ENCODE peak calls at places on chromosomes 16 and 17, in four cellular contexts. G is right cardiac atrium, F is cardiac muscle cell, T is GM23338. P is an unnamed sample.

GRCh38 chr16:85461814-85462404 is 151.2 kb upstream of the GSE1 start:
- DNase-seq in G (no peak), F (peak; percentile 61), T (peak; percentile 80), P (peak; percentile 93)

GRCh38 chr16:17544785-17545184 is 74.0 kb upstream of the XYLT1 start:
- DNase-seq in G (no peak), F (no peak), T (peak; percentile 81), P (peak; percentile 83)

GRCh38 chr16:84056933-84057332 is 14.3 kb upstream of the SLC38A8 start:
- DNase-seq in G (no peak), F (no peak), T (no peak), P (no peak)

GRCh38 chr17:14921936-14922335 is 343.2 kb downstream of the PMP22 start:
- DNase-seq in G (no peak), F (no peak), T (no peak), P (no peak)

GRCh38 chr17:32529604-32530003 is 42.8 kb downstream of the CDK5R1 start:
- DNase-seq in G (no peak), F (peak; percentile 34), T (no peak), P (no peak)

GRCh38 chr17:18916816-18917496 is 35.0 kb upstream of the SLC5A10 start:
- DNase-seq in G (no peak), F (no peak), T (no peak), P (no peak)

GRCh38 chr16:88733630-88734360 is 27.5 kb downstream of the CTU2 start:
- DNase-seq in G (no peak), F (no peak), T (no peak), P (no peak)

GRCh38 chr17:81900181-81900820 is 1.7 kb upstream of the NPB start:
- DNase-seq in G (no peak), F (no peak), T (no peak), P (no peak)

GRCh38 chr16:86046026-86046713 is 147.2 kb downstream of the IRF8 start:
- DNase-seq in G (no peak), F (no peak), T (no peak), P (peak; percentile 48)

DNA sequence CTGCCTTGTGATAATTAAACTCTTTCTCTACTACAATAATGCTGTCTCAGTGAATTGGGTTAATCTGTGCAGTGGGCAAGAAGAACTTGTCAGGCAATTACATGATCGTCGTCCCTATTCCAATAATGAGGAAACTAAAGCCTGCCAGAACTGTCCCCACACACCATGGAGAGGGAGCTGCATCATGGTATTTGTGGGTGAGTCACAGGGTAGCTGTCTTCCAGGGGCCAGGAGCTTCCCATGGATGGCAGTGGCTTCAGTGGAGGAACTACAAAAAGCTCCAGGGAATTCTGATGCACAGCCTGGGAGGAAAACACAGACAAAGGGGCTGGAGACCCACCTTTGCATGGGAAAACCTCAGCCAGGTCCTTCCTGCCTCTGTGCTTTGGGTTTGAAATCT is 83.3 kb upstream of the C16orf82 start:
- DNase-seq in G (no peak), F (no peak), T (no peak), P (no peak)
- H3K4me3 ChIP-seq in G (no peak overlapping the region), F (no peak overlapping the region), T (no peak overlapping the region), P (no peak overlapping the region)

DNA sequence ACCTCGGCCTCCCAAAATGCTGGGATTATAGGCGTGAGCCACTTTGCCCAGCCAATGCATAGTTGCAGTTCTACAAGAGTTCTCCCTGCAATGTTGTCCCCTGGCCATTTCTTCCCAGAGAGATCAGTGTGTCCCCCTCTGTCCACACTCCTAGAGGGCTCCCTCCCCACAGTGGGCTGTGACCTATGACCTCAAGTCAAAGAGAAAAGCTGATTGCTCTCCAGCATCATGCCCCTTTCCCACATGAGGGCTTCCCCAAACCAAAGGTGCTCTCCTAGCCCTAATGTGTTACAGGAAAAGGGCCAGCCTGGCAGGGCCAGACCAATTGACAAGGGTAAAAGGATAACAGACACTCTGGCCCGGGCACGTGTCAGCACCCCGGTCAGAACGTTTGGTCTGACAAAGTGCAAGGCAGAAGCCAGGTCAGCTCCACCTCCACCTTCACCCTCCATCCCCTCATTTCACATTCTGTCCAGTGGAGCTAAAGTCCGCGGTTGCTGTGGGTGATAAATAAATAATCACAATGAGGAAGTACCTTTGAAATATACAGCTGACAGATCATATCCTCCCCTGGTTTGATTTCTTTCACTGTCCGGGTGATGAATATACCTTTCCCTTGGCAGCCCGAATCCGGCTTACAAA is 17.8 kb downstream of the TTLL6 start:
- DNase-seq in G (no peak), F (no peak), T (no peak), P (no peak)
- H3K4me1 ChIP-seq in G (no peaks in the 10 kb centered on the region), F (no peaks in the 10 kb centered on the region), T (no peaks in the 10 kb centered on the region), P (no peaks in the 10 kb centered on the region)

GRCh38 chr17:42111901-42112551 is 488 bp downstream of the DHX58 start:
- DNase-seq in G (peak; percentile 54), F (peak; percentile 40), T (no peak), P (peak; percentile 72)
- H3K4me3 ChIP-seq in G (peak overlapping the region; percentile 49), F (no peak overlapping the region), T (no peak overlapping the region), P (no peak overlapping the region)

DNA sequence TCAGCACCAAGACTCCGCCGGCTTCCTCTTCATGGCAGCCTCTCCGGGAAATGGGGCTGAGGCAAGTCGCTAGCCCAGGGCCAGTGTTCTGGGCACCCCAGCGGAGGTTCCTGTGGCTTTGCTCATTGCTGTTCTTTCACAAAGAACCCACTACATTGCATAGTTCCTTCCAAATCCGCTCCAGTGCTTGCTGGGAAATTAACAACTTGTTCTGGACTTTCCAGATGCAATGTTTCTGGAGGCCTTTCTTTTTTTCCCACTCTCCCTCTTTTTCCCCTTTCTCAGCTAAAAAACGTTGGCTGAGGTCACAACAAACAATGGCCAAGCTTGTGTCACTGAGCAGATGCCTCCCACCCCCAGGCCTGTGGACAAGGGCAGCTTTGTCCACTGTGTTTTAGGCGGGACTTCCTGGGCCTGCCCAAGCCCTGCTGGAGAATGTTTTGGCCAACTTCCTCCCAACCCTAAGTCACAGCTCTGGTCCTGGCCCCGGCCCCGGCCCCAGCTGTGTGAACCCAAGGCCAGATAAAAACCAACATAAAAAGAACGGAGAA is 131.5 kb upstream of the RCVRN start:
- DNase-seq in G (peak; percentile 91), F (peak; percentile 72), T (no peak), P (no peak)
- H3K4me1 ChIP-seq in G (peaks cover 4% of the 10 kb centered on the region), F (no peaks in the 10 kb centered on the region), T (peaks cover 5% of the 10 kb centered on the region), P (no peaks in the 10 kb centered on the region)

GRCh38 chr17:38657824-38658740 is 16.7 kb downstream of the EPOP start:
- DNase-seq in G (no peak), F (no peak), T (no peak), P (peak; percentile 43)
- H3K4me3 ChIP-seq in G (no peak overlapping the region), F (no peak overlapping the region), T (no peak overlapping the region), P (no peak overlapping the region)

GRCh38 chr16:55872130-55872529 is 3.0 kb downstream of the CES5A start:
- DNase-seq in G (no peak), F (no peak), T (no peak), P (no peak)
- H3K4me1 ChIP-seq in G (no peaks in the 10 kb centered on the region), F (no peaks in the 10 kb centered on the region), T (no peaks in the 10 kb centered on the region), P (no peaks in the 10 kb centered on the region)

DNA sequence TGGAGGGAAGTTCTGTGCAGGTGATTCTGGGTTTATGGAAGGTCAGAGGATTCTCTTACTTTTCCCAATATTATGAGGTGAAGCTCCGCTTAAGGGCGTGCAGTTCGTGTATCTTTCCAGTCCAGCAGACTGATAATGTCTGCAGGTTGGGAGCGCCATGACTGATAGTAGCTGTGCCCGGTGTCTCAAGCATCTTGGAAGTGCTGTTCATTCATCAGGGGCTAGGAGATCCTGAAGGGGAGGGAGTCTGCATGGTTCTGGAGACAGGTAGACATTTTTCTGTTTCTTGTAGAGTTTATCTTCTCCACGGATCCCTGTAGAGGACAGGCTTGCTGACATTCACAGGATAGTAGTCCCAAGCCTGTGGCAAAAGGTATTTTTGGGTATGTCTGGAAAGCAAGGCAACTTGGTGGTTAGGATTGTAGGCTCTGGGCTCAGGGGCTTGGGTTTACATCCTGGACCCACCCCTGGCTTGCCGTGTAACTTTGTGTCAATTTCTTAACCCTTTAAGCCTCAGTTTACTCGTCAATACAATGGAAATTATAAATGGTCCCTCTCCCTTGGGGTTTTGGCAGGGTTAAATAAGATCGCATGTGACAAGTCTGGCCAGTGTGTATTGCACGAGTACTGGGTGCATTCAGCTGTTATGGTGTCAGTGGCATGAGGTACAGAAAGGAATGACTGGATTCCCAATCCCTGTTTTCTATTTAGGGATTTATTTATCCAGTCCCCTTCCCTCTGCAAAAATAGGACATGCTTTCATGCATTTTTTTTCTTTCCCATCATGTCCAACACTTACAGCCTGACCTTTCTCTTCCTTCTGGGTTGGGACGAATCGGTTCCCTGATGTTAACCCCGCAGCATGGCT is 8.2 kb downstream of the HLF start:
- DNase-seq in G (no peak), F (no peak), T (no peak), P (no peak)
- H3K4me3 ChIP-seq in G (no peak overlapping the region), F (no peak overlapping the region), T (no peak overlapping the region), P (no peak overlapping the region)

GRCh38 chr17:77379065-77379428 is 238.3 kb downstream of the SEC14L1 start:
- DNase-seq in G (no peak), F (no peak), T (no peak), P (no peak)
- H3K4me1 ChIP-seq in G (peaks cover 46% of the 10 kb centered on the region), F (peaks cover 55% of the 10 kb centered on the region), T (peaks cover 69% of the 10 kb centered on the region), P (peaks cover 19% of the 10 kb centered on the region)

DNA sequence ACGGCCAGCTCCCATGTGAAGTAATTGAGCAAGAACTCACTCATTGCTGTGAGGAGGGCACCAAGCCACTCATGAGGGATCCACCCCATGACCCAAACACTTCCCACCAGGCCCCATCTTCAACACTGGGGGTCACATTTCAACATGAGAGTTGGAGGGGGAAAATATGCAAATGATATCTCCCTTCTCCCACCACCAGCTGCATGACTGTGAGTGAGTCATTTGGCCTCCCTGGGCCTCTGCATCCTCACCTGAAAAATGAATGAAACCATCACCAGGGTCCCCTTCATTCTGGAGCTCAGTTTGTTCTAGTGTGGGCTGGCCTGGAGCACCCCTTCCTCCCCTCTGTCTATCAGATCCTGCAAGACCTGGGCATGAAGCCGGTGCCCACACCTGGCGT is 6.8 kb upstream of the MED9 start:
- DNase-seq in G (no peak), F (no peak), T (no peak), P (no peak)
- H3K4me3 ChIP-seq in G (no peak overlapping the region), F (no peak overlapping the region), T (no peak overlapping the region), P (no peak overlapping the region)

GRCh38 chr16:31507929-31508705 is at the start of gene RUSF1:
- DNase-seq in G (peak; percentile 94), F (peak; percentile 93), T (peak; percentile 96), P (peak; percentile 97)
- H3K4me1 ChIP-seq in G (peaks cover 3% of the 10 kb centered on the region), F (peaks cover 12% of the 10 kb centered on the region), T (peaks cover 15% of the 10 kb centered on the region), P (no peaks in the 10 kb centered on the region)

P was measured in endodermal cell.